ENCODE peak calls at places on chromosomes 7 and 10, in six cellular contexts. L is vagina; O is CD8-positive, alpha-beta T cell; H is stomach; Y is mucosa of descending colon; N is right lobe of liver. U is an unnamed sample.

GRCh38 chr10:55351431-55351830 is 550.4 kb upstream of the PCDH15 start:
- DNase-seq in L (no peak), O (no peak), H (no peak), Y (no peak), N (no peak), U (no peak)

GRCh38 chr10:96833220-96834001 is 1.3 kb downstream of the LCOR start:
- DNase-seq in L (no peak), O (no peak), H (peak; percentile 27), Y (no peak), N (peak; percentile 58), U (no peak)

GRCh38 chr7:138506764-138507163 is 46.7 kb downstream of the TRIM24 start:
- DNase-seq in L (no peak), O (no peak), H (no peak), Y (no peak), N (no peak), U (no peak)

GRCh38 chr7:55964261-55964801 is at the start of gene NIPSNAP2:
- DNase-seq in L (no peak), O (peak; percentile 24), H (peak; percentile 64), Y (no peak), N (peak; percentile 65), U (peak; percentile 73)

GRCh38 chr7:43572516-43573049 is 10.3 kb upstream of the STK17A start:
- DNase-seq in L (no peak), O (no peak), H (no peak), Y (no peak), N (no peak), U (no peak)

GRCh38 chr7:116525913-116526857 is 1.3 kb downstream of the CAV1 start:
- DNase-seq in L (no peak), O (peak; percentile 19), H (peak; percentile 70), Y (peak; percentile 83), N (peak; percentile 79), U (peak; percentile 85)

GRCh38 chr10:77496941-77497420 is 140.6 kb downstream of the KCNMA1 start:
- DNase-seq in L (no peak), O (no peak), H (no peak), Y (no peak), N (no peak), U (no peak)

GRCh38 chr7:126840869-126841268 is 411.9 kb downstream of the GRM8 start:
- DNase-seq in L (no peak), O (no peak), H (no peak), Y (no peak), N (no peak), U (no peak)

GRCh38 chr7:130821864-130822263 is 87.9 kb upstream of the KLF14 start:
- DNase-seq in L (no peak), O (no peak), H (no peak), Y (no peak), N (no peak), U (no peak)

GRCh38 chr7:28038175-28038855 is 142.3 kb downstream of the JAZF1 start:
- DNase-seq in L (no peak), O (no peak), H (no peak), Y (no peak), N (no peak), U (no peak)

GRCh38 chr10:93079663-93080349 is 6.1 kb downstream of the CYP26A1 start:
- DNase-seq in L (peak; percentile 67), O (no peak), H (no peak), Y (no peak), N (peak; percentile 62), U (no peak)

GRCh38 chr7:149822353-149822943 is 15.7 kb upstream of the ZNF862 start:
- DNase-seq in L (no peak), O (no peak), H (no peak), Y (peak; percentile 17), N (peak; percentile 42), U (peak; percentile 20)

GRCh38 chr7:101696-102376 is 90.5 kb upstream of the FAM20C start:
- DNase-seq in L (no peak), O (no peak), H (peak; percentile 19), Y (no peak), N (no peak), U (no peak)

GRCh38 chr10:44567471-44567870 is 182.6 kb upstream of the CXCL12 start:
- DNase-seq in L (no peak), O (no peak), H (no peak), Y (no peak), N (no peak), U (no peak)

GRCh38 chr10:131781791-131782190 is 119.0 kb upstream of the PPP2R2D start:
- DNase-seq in L (peak; percentile 46), O (no peak), H (peak; percentile 4), Y (no peak), N (no peak), U (no peak)

GRCh38 chr10:79176052-79176501 is 107.3 kb downstream of the ZMIZ1 start:
- DNase-seq in L (no peak), O (no peak), H (no peak), Y (no peak), N (no peak), U (no peak)

GRCh38 chr7:85423209-85423895 is 236.5 kb upstream of the SEMA3D start:
- DNase-seq in L (no peak), O (no peak), H (no peak), Y (no peak), N (no peak), U (no peak)

GRCh38 chr7:19900118-19900517 is 126.7 kb upstream of the TMEM196 start:
- DNase-seq in L (no peak), O (no peak), H (no peak), Y (no peak), N (no peak), U (no peak)

GRCh38 chr10:57964371-57964770 is 303.3 kb downstream of the IPMK start:
- DNase-seq in L (no peak), O (no peak), H (no peak), Y (no peak), N (no peak), U (no peak)

GRCh38 chr10:103877861-103878260 is 22.5 kb upstream of the SH3PXD2A start:
- DNase-seq in L (no peak), O (no peak), H (no peak), Y (no peak), N (no peak), U (no peak)

GRCh38 chr10:71314028-71314693 is 4.9 kb upstream of the SLC29A3 start:
- DNase-seq in L (no peak), O (no peak), H (peak; percentile 49), Y (peak; percentile 40), N (no peak), U (peak; percentile 65)

GRCh38 chr7:4204530-4205165 is 477.4 kb upstream of the FOXK1 start:
- DNase-seq in L (no peak), O (peak; percentile 11), H (no peak), Y (no peak), N (peak; percentile 37), U (peak; percentile 14)

GRCh38 chr10:68598978-68599753 is 39.0 kb downstream of the TET1 start:
- DNase-seq in L (no peak), O (no peak), H (peak; percentile 55), Y (peak; percentile 50), N (no peak), U (no peak)

GRCh38 chr7:106723398-106723797 is 62.4 kb upstream of the CCDC71L start:
- DNase-seq in L (no peak), O (no peak), H (no peak), Y (no peak), N (no peak), U (no peak)
- H3K4me1 ChIP-seq in L (peaks cover 9% of the 10 kb centered on the region), O (no peaks in the 10 kb centered on the region), H (no peaks in the 10 kb centered on the region), Y (no peaks in the 10 kb centered on the region), N (no peaks in the 10 kb centered on the region), U (peaks cover 10% of the 10 kb centered on the region)

GRCh38 chr7:1505731-1506550 is 1.8 kb upstream of the INTS1 start:
- DNase-seq in L (no peak), O (no peak), H (no peak), Y (peak; percentile 53), N (no peak), U (no peak)
- H3K4me1 ChIP-seq in L (peaks cover 26% of the 10 kb centered on the region), O (peaks cover 57% of the 10 kb centered on the region), H (peaks cover 46% of the 10 kb centered on the region), Y (peaks cover 6% of the 10 kb centered on the region), N (no peaks in the 10 kb centered on the region), U (peaks cover 25% of the 10 kb centered on the region)

GRCh38 chr10:62582098-62582705 is 208.0 kb downstream of the ZNF365 start:
- DNase-seq in L (no peak), O (no peak), H (no peak), Y (no peak), N (no peak), U (no peak)
- H3K4me1 ChIP-seq in L (peaks cover 15% of the 10 kb centered on the region), O (no peaks in the 10 kb centered on the region), H (no peaks in the 10 kb centered on the region), Y (no peaks in the 10 kb centered on the region), N (no peaks in the 10 kb centered on the region), U (peaks cover 10% of the 10 kb centered on the region)

GRCh38 chr7:24978837-24979469 is 1.0 kb downstream of the OSBPL3 start:
- DNase-seq in L (no peak), O (no peak), H (no peak), Y (peak; percentile 44), N (peak; percentile 55), U (peak; percentile 56)

GRCh38 chr7:24975172-24975571 is 4.8 kb downstream of the OSBPL3 start:
- DNase-seq in L (no peak), O (no peak), H (no peak), Y (no peak), N (no peak), U (no peak)

GRCh38 chr7:24974026-24974832 is 5.7 kb downstream of the OSBPL3 start:
- DNase-seq in L (no peak), O (no peak), H (no peak), Y (no peak), N (no peak), U (no peak)

GRCh38 chr7:24972991-24973390 is 7.0 kb downstream of the OSBPL3 start:
- DNase-seq in L (no peak), O (no peak), H (no peak), Y (no peak), N (no peak), U (no peak)

GRCh38 chr7:24975647-24976260 is 4.2 kb downstream of the OSBPL3 start:
- DNase-seq in L (no peak), O (no peak), H (no peak), Y (no peak), N (no peak), U (no peak)
- H3K4me1 ChIP-seq in L (peaks cover 36% of the 10 kb centered on the region), O (peaks cover 46% of the 10 kb centered on the region), H (peaks cover 17% of the 10 kb centered on the region), Y (peaks cover under 1% of the 10 kb centered on the region), N (no peaks in the 10 kb centered on the region), U (peaks cover 20% of the 10 kb centered on the region)

GRCh38 chr7:151057989-151058765 is 480 bp upstream of the CDK5 start:
- DNase-seq in L (peak; percentile 99), O (peak; percentile 94), H (peak; percentile 99), Y (peak; percentile 97), N (peak; percentile 99), U (peak; percentile 99)
- H3K4me1 ChIP-seq in L (peaks cover 56% of the 10 kb centered on the region), O (peaks cover 34% of the 10 kb centered on the region), H (peaks cover 52% of the 10 kb centered on the region), Y (peaks cover 36% of the 10 kb centered on the region), N (no peaks in the 10 kb centered on the region), U (peaks cover 48% of the 10 kb centered on the region)

GRCh38 chr10:30432631-30433285 is 1.2 kb upstream of the MAP3K8 start:
- DNase-seq in L (no peak), O (no peak), H (no peak), Y (peak; percentile 78), N (no peak), U (peak; percentile 67)
- H3K4me1 ChIP-seq in L (peaks cover 40% of the 10 kb centered on the region), O (peaks cover 20% of the 10 kb centered on the region), H (peaks cover 43% of the 10 kb centered on the region), Y (peaks cover 20% of the 10 kb centered on the region), N (no peaks in the 10 kb centered on the region), U (peaks cover 50% of the 10 kb centered on the region)

U was measured in lower lobe of right lung.